ENCODE peak calls at places on chromosomes 3 and 15, in five cellular contexts. Q, J, T, S and L are unnamed samples. For H3K36me3, the result is how much of the 10 kb centered on the place peaks cover.

GRCh38 chr3:152284906-152285305 is 16.2 kb downstream of the MBNL1 start:
- DNase-seq in Q (no peak), J (no peak), T (no peak), S (no peak), L (peak)

GRCh38 chr3:169931747-169932520 is 20.6 kb downstream of the SAMD7 start:
- DNase-seq in Q (no peak), J (no peak), T (no peak), S (no peak), L (no peak)

GRCh38 chr15:52496776-52497470 is 31.8 kb downstream of the MYO5A start:
- DNase-seq in Q (no peak), J (no peak), T (peak), S (no peak), L (no peak)

GRCh38 chr3:70951937-70952492 is 631.5 kb downstream of the FOXP1 start:
- DNase-seq in Q (no peak), J (no peak), T (no peak), S (no peak), L (no peak)

GRCh38 chr3:28328188-28329151 is 20.1 kb upstream of the ZCWPW2 start:
- DNase-seq in Q (no peak), J (no peak), T (peak), S (peak), L (peak)

GRCh38 chr3:19221081-19221480 is 72.8 kb downstream of the KCNH8 start:
- DNase-seq in Q (no peak), J (no peak), T (no peak), S (no peak), L (no peak)

GRCh38 chr3:113698891-113699465 is 2.5 kb upstream of the USF3 start:
- DNase-seq in Q (peak), J (no peak), T (peak), S (no peak), L (no peak)

GRCh38 chr15:100879046-100879445 is 585 bp upstream of the ALDH1A3 start:
- DNase-seq in Q (no peak), J (no peak), T (no peak), S (no peak), L (no peak)

GRCh38 chr3:127399154-127399553 is 111.3 kb upstream of the PRR20G start:
- DNase-seq in Q (no peak), J (no peak), T (no peak), S (no peak), L (no peak)

GRCh38 chr3:59678042-59678707 is 628.4 kb upstream of the CFAP20DC start:
- DNase-seq in Q (no peak), J (no peak), T (no peak), S (no peak), L (no peak)

GRCh38 chr3:79515072-79515471 is 252.7 kb downstream of the ROBO1 start:
- DNase-seq in Q (no peak), J (no peak), T (peak), S (no peak), L (no peak)

GRCh38 chr15:70954733-70955132 is 62.1 kb downstream of the LRRC49 start:
- DNase-seq in Q (no peak), J (no peak), T (no peak), S (no peak), L (no peak)

GRCh38 chr3:155604967-155605366 is 139.9 kb downstream of the PLCH1 start:
- DNase-seq in Q (no peak), J (no peak), T (no peak), S (peak), L (no peak)

GRCh38 chr3:182521339-182521738 is 272.0 kb upstream of the ATP11B start:
- DNase-seq in Q (no peak), J (no peak), T (no peak), S (no peak), L (no peak)

GRCh38 chr15:57288926-57289650 is 87.2 kb upstream of the CGNL1 start:
- DNase-seq in Q (no peak), J (no peak), T (peak), S (no peak), L (no peak)

GRCh38 chr3:191593486-191593885 is 132.5 kb downstream of the PYDC2 start:
- DNase-seq in Q (no peak), J (no peak), T (no peak), S (no peak), L (no peak)

GRCh38 chr3:105364113-105364512 is 2.6 kb upstream of the ALCAM start:
- DNase-seq in Q (no peak), J (no peak), T (peak), S (no peak), L (no peak)

GRCh38 chr15:89665449-89666146 is 10.3 kb upstream of the KIF7 start:
- DNase-seq in Q (peak), J (no peak), T (peak), S (peak), L (no peak)

GRCh38 chr15:68149059-68149458 is 56.1 kb downstream of the CALML4 start:
- DNase-seq in Q (no peak), J (no peak), T (peak), S (no peak), L (no peak)

DNA sequence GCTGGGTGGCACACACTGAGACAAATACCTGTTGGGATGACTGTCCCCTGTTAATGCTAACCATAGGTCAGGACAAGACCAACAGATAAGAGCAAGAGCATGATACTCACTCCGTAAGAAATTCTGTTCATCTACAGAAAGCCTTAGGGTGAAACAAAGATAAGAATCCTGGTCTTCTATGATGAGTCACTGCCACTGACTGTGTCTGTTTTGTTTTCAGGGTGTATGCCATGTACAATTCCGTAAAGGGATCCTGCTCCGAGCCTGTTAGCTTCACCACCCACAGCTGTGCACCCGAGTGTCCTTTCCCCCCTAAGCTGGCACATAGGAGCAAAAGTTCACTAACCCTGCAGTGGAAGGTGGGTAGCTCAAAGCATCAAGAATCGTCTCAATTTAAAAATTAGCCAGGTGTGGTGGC is 141.1 kb downstream of the GHSR start:
- DNase-seq in Q (no peak), J (no peak), T (peak), S (no peak), L (no peak)
- H3K36me3 ChIP-seq in Q (under half), J (under half), T (under half), S (under half), L (under half)

GRCh38 chr3:187186801-187187421 is 10.4 kb upstream of the RTP1 start:
- DNase-seq in Q (peak), J (no peak), T (peak), S (no peak), L (no peak)

GRCh38 chr3:187185759-187186158 is 11.5 kb upstream of the RTP1 start:
- DNase-seq in Q (no peak), J (no peak), T (no peak), S (no peak), L (no peak)

GRCh38 chr3:187183903-187184302 is 13.4 kb upstream of the RTP1 start:
- DNase-seq in Q (no peak), J (no peak), T (no peak), S (no peak), L (no peak)

GRCh38 chr3:187188931-187189330 is 8.4 kb upstream of the RTP1 start:
- DNase-seq in Q (no peak), J (no peak), T (peak), S (no peak), L (no peak)

DNA sequence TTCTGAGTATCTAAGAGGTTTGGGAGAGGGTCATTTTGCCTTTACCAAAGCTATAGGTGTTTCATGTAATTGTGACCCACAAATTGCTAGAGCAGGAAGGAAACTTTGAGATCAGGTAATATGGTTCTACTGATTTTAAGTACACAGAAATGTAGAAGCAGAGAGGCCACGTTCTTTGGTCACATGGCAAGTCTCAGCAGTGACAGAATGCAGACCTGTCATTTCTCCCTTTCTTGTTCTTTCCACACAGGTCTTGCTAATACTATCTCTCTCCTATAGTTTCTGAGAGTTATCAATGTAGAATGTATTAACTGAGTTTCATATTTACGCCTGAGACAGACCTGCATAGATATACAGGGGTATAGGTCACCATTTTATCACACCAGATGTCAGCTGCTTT is 10.9 kb upstream of the RTP1 start:
- DNase-seq in Q (no peak), J (no peak), T (no peak), S (no peak), L (no peak)
- H3K27ac ChIP-seq in Q (no peak), J (no peak), T (no peak), S (no peak), L (no peak)

GRCh38 chr3:47339951-47340350 is 40.9 kb upstream of the PTPN23 start:
- DNase-seq in Q (no peak), J (no peak), T (no peak), S (no peak), L (no peak)

GRCh38 chr3:47342812-47343211 is 38.0 kb upstream of the PTPN23 start:
- DNase-seq in Q (no peak), J (no peak), T (no peak), S (no peak), L (no peak)

GRCh38 chr3:47342156-47342555 is 38.7 kb upstream of the PTPN23 start:
- DNase-seq in Q (no peak), J (no peak), T (no peak), S (no peak), L (no peak)

GRCh38 chr3:47343471-47343971 is 37.3 kb upstream of the PTPN23 start:
- DNase-seq in Q (no peak), J (no peak), T (no peak), S (no peak), L (no peak)

GRCh38 chr3:47340866-47341265 is 40.0 kb upstream of the PTPN23 start:
- DNase-seq in Q (no peak), J (no peak), T (no peak), S (no peak), L (no peak)
- H3K36me3 ChIP-seq in Q (under half), J (half or more), T (under half), S (under half), L (half or more)

DNA sequence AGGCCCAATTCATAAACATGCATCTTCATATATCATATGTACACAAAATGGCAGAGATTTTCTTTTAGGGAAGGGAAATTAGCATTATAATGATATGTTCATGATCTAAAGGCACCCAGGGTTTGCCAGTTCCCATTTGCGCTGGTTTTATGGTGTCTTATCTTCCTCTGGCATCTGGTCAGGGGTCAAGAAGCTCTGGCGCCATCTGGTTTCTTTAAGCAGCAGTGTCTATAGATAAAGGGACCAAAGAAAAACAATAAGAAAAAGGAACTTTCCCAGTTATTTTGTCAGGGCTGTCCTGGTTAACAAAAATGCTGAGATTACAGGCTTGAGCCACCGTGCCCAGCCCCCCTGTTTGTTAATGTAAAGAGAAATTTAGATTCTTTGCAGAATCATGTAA is 3.3 kb upstream of the DCP1A start:
- DNase-seq in Q (peak), J (peak), T (peak), S (no peak), L (no peak)
- H3K27ac ChIP-seq in Q (peak), J (no peak), T (no peak), S (no peak), L (no peak)